ENCODE peak calls at places on chromosome 19, in six cellular contexts. X is IMR-90, E is mesenchymal stem cell, R is mesendoderm, U is H9, J is H1. M is an unnamed sample.

GRCh38 chr19:35436477-35437141 is 11.4 kb upstream of the FFAR2 start:
- DNase-seq in E (peak), J (no peak), U (no peak), X (no peak), R (no peak), M (no peak)

GRCh38 chr19:35609881-35610353 is 2.6 kb upstream of the HAUS5 start:
- DNase-seq in X (no peak), J (no peak), E (no peak), U (no peak), R (no peak), M (no peak)

GRCh38 chr19:7916908-7917291 is 2.3 kb downstream of the TGFBR3L start:
- DNase-seq in E (peak), U (no peak), J (no peak), R (no peak), X (no peak), M (no peak)

GRCh38 chr19:17685451-17686026 is 2.6 kb downstream of the UNC13A start:
- DNase-seq in U (no peak), J (no peak), R (no peak), E (no peak), X (no peak), M (no peak)

GRCh38 chr19:8575467-8575997 is 1.7 kb downstream of the MYO1F start:
- DNase-seq in E (no peak), R (peak), J (no peak), U (peak), X (peak), M (no peak)

GRCh38 chr19:31315621-31316011 is 33.6 kb downstream of the TSHZ3 start:
- DNase-seq in J (no peak), E (no peak), U (no peak), X (no peak), R (no peak), M (no peak)

GRCh38 chr19:53057904-53058579 is 13.5 kb downstream of the ERVV-2 start:
- DNase-seq in R (peak), J (peak), X (no peak), E (no peak), U (peak), M (no peak)

GRCh38 chr19:16522559-16523377 is 19.5 kb downstream of the CHERP start:
- DNase-seq in X (no peak), E (no peak), J (no peak), U (no peak), R (no peak), M (no peak)

GRCh38 chr19:16143399-16144215 is at the start of gene HSH2D:
- DNase-seq in J (peak), U (peak), E (no peak), X (no peak), R (peak), M (no peak)

GRCh38 chr19:29683009-29683408 is 17.7 kb downstream of the PLEKHF1 start:
- DNase-seq in E (no peak), X (no peak), J (no peak), U (no peak), R (no peak), M (peak)

GRCh38 chr19:2199861-2200623 is 36.1 kb downstream of the PLEKHJ1 start:
- DNase-seq in R (no peak), U (no peak), X (no peak), E (no peak), J (no peak), M (no peak)

GRCh38 chr19:2199215-2199614 is 35.5 kb downstream of the DOT1L start:
- DNase-seq in U (peak), E (no peak), X (no peak), R (peak), J (no peak), M (peak)

GRCh38 chr19:2198317-2198716 is 34.6 kb downstream of the DOT1L start:
- DNase-seq in J (no peak), X (no peak), U (no peak), R (no peak), E (no peak), M (no peak)

GRCh38 chr19:2201473-2202148 is 34.5 kb downstream of the PLEKHJ1 start:
- DNase-seq in J (no peak), X (no peak), U (no peak), E (no peak), R (no peak), M (no peak)

GRCh38 chr19:2202366-2202765 is 33.8 kb downstream of the PLEKHJ1 start:
- DNase-seq in E (no peak), J (no peak), R (no peak), X (no peak), U (no peak), M (no peak)
- H2BK15ac ChIP-seq in E (no peak), J (no peak), R (no peak), X (no peak), U (no peak), M (no peak)

GRCh38 chr19:19033176-19033425 is 216 bp downstream of the SUGP2 start:
- DNase-seq in U (no peak), J (no peak), R (no peak), X (no peak), E (no peak), M (no peak)
- H3K4me2 ChIP-seq in U (peak), J (peak), R (peak), X (peak), E (peak), M (peak)

GRCh38 chr19:46309056-46309455 is 12.2 kb downstream of the HIF3A start:
- DNase-seq in U (no peak), R (no peak), X (no peak), J (no peak), E (no peak), M (no peak)
- H2BK15ac ChIP-seq in U (no peak), R (no peak), X (no peak), J (no peak), E (no peak), M (no peak)

GRCh38 chr19:38173324-38174041 is 50.5 kb downstream of the DPF1 start:
- DNase-seq in J (no peak), R (no peak), E (no peak), X (peak), U (no peak), M (no peak)
- H3K4me2 ChIP-seq in J (no peak), R (no peak), E (no peak), X (no peak), U (no peak), M (no peak)

GRCh38 chr19:455851-456546 is 4.8 kb downstream of the SHC2 start:
- DNase-seq in R (no peak), J (no peak), E (no peak), U (no peak), X (no peak), M (no peak)

GRCh38 chr19:456547-457110 is 4.2 kb downstream of the SHC2 start:
- DNase-seq in E (no peak), R (no peak), J (no peak), X (no peak), U (no peak), M (no peak)

GRCh38 chr19:457636-458035 is 3.2 kb downstream of the SHC2 start:
- DNase-seq in U (no peak), R (no peak), J (no peak), E (no peak), X (no peak), M (no peak)

GRCh38 chr19:459724-460511 is 915 bp downstream of the SHC2 start:
- DNase-seq in E (peak), U (peak), X (peak), R (peak), J (no peak), M (peak)

DNA sequence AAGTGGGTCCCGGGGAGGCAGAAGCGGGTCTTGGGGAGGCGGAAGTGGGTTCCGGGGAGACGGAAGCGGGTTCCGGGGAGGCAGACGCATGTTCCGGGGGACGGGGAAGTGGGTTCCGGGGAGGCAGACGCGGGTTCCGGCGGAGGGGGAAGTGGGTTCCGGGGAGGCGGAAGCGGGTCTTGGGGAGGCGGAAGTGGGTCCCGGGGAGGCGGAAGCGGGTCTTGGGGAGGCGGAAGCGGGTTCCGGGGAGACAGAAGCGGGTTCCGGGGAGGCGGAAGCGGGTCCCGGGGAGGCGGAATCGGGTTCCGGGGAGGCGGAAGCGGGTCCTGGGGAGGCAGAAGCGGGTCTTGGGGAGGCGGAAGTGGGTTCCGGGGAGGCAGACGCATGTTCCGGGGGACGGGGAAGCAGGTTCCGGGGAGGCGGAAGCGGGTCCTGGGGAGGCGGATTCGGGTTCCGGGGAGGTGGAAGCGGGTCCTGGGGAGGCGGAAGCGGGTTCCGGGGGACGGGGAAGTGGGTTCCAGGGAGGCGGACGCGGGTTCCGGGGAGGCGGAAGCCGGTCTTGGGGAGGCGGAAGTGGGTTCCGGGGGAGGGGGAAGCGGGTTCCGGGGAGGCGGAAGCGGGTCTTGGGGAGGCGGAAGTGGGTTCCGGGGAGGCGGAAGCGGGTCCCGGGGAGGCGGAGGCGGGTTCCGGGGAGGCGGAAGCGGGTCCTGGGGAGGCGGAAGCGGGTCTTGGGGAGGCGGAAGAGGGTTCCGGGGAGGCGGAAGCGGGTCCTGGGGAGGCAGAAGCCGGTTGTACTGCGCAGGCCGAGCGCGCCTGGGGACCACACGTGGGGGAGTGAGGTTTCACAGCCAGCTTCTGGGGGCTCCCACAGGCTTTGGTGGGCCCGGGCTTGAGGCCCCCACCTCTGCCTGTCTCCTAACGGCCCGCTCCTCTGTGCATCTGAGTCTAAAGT is 2.5 kb downstream of the SHC2 start:
- DNase-seq in R (no peak), E (no peak), X (no peak), U (no peak), J (no peak), M (no peak)
- H2BK15ac ChIP-seq in R (no peak), E (no peak), X (no peak), U (no peak), J (no peak), M (no peak)

M was measured in neuronal stem cell.